ENCODE peak calls at places on chromosomes 7 and 10, in four cellular contexts. U is WTC11, X is HepG2, A is K562. K is an unnamed sample.
A peak's percentile ranks its signal among the peaks of the same experiment; 100 is the strongest.

GRCh38 chr10:133281628-133282372 is 5.1 kb upstream of the ADAM8 start:
- DNase-seq in U (no peak), X (no peak), A (no peak), K (no peak)

GRCh38 chr7:19376591-19376990 is 231.4 kb upstream of the FERD3L start:
- DNase-seq in U (no peak), X (no peak), A (no peak), K (no peak)

GRCh38 chr7:101838837-101839483 is 21.5 kb downstream of the CUX1 start:
- DNase-seq in U (peak; percentile 8), X (no peak), A (no peak), K (no peak)

GRCh38 chr7:100162874-100163533 is 4.5 kb upstream of the TRAPPC14 start:
- DNase-seq in U (no peak), X (no peak), A (no peak), K (no peak)

GRCh38 chr10:75542902-75543301 is 111.5 kb downstream of the LRMDA start:
- DNase-seq in U (no peak), X (no peak), A (no peak), K (no peak)

GRCh38 chr10:79417731-79418130 is 27.7 kb downstream of the ZCCHC24 start:
- DNase-seq in U (no peak), X (no peak), A (no peak), K (no peak)

GRCh38 chr10:128310966-128311658 is 184.9 kb upstream of the MKI67 start:
- DNase-seq in U (no peak), X (no peak), A (no peak), K (no peak)

GRCh38 chr7:34070486-34071323 is 165.4 kb downstream of the BMPER start:
- DNase-seq in U (no peak), X (no peak), A (no peak), K (no peak)

GRCh38 chr10:15262036-15262713 is 93.7 kb upstream of the NMT2 start:
- DNase-seq in U (no peak), X (peak; percentile 28), A (no peak), K (peak; percentile 24)

GRCh38 chr10:88038268-88038667 is 174.8 kb downstream of the PTEN start:
- DNase-seq in U (no peak), X (no peak), A (no peak), K (peak; percentile 5)

GRCh38 chr7:20188551-20188950 is 28.6 kb downstream of the MACC1 start:
- DNase-seq in U (no peak), X (no peak), A (no peak), K (no peak)

GRCh38 chr10:92750788-92751533 is 61.2 kb downstream of the HHEX start:
- DNase-seq in U (no peak), X (no peak), A (no peak), K (no peak)

GRCh38 chr7:150867592-150867991 is 15.3 kb downstream of the AOC1 start:
- DNase-seq in U (no peak), X (no peak), A (peak; percentile 4), K (no peak)

GRCh38 chr10:124575107-124576035 is 113.7 kb downstream of the LHPP start:
- DNase-seq in U (no peak), X (no peak), A (no peak), K (no peak)

GRCh38 chr7:132380065-132380464 is 196.2 kb downstream of the PLXNA4 start:
- DNase-seq in U (no peak), X (peak; percentile 15), A (no peak), K (no peak)

GRCh38 chr7:24842449-24843241 is 85.4 kb upstream of the GSDME start:
- DNase-seq in U (no peak), X (peak; percentile 93), A (no peak), K (no peak)

GRCh38 chr10:46544989-46545791 is 11.3 kb downstream of the GPRIN2 start:
- DNase-seq in U (peak; percentile 48), X (no peak), A (no peak), K (peak; percentile 86)

GRCh38 chr7:98162758-98163157 is 48.5 kb upstream of the BHLHA15 start:
- DNase-seq in U (no peak), X (no peak), A (no peak), K (no peak)

GRCh38 chr10:99172130-99172738 is 63.4 kb downstream of the HPSE2 start:
- DNase-seq in U (peak; percentile 65), X (peak; percentile 32), A (peak; percentile 14), K (peak; percentile 60)

DNA sequence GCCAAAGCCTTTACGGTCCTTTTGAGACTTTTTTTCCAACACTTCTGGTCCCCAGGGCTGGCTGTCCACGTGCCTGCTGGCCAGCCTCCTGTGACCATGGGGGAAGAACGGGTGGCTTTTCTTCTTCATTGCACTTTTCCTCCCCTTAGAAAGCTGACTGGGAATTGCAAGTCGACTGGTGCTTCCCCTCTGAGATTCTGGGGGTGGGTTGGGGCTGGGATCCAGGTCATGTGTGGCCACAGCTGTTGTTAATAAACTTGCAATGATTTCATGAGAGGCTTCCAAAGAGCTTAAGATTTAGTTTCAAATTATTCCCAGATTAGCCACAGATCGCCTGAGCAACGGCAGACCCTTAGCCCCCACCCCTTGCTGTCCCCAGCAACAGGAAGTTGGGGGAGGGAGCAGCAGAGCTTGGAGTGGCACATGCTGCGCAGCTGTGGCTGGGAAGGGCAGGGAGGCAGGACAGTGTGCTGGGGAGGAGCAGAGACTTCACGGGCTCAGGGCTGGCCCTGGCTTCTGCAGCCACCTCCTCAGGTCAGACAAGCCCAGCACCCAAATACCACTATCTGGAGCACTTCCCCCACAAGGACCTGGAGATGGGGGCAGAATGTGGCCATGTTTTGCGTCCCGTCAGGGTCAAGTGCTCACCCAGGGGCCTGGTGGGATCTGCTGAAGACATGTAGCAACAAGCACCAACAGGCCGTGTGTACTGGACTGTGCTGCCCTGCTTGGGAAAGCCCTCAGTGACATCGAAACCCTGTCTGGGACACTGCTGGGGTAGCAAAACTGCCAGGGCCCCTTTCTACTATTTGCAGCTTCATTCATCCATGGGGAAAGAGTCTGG is 147.1 kb downstream of the RNF216 start:
- DNase-seq in U (peak; percentile 67), X (no peak), A (no peak), K (no peak)
- TF ChIP-seq HMGXB4 in U (no peak), X (no peak), A (no peak), K (no peak)

GRCh38 chr10:59536151-59536550 is 173.5 kb downstream of the SLC16A9 start:
- DNase-seq in U (no peak), X (no peak), A (no peak), K (no peak)
- TF ChIP-seq HMGXB4 in U (no peak), X (no peak), A (no peak), K (no peak)

DNA sequence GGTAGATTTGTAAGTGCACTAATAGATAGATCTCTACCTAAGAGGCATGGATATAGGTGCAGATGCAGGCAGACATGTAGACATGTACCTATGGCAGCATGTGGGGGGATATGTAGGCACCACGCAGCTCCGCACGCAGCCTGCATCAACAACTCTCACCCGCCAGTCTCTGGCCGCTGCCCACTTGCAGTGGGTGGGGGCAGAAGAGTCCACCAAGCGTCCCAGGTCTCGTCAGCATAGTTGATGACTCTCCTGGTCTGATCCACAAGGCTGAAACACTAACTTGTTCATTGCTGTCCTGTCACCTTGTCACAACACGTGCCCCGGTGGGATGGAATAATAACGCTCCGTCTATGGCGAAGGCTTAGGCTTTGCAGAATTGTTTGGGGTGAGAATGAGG is 252.0 kb downstream of the ADARB2 start:
- DNase-seq in U (no peak), X (no peak), A (no peak), K (no peak)
- TF ChIP-seq HMGXB4 in U (no peak), X (no peak), A (no peak), K (no peak)

DNA sequence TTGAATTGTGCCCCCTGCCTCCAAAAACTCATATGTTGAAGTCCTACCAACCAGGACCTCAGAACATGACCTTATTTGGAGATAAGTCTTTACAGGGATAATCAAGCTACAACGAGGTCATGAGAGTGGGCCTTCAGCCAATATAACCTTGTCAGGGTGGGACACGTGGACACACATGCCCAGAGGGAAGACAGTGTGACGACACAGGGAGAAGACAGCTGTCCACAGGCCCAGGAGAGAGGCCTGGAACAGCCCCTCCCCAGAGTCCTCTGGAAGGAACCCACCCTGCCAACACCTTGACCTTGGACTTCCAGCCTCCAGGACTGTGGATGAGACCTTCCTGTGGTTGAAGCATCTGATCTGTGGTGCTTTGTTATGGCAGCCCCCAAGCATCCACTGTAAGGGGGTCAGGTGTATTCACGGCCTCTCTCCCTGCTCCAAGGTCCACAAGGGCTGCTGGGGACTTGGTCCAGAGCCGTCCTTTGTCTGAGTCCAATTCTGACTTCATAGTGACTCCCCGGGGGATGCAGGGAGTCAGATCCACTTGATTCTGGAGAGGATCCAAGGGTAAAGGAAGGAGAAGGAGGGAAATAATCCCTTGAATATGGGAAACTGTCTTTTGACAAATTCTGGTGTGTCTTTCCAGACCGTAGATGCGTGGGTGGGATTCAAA is 6.9 kb downstream of the CALML3 start:
- DNase-seq in U (peak; percentile 1), X (peak; percentile 51), A (no peak), K (no peak)
- TF ChIP-seq HMGXB4 in U (no peak), X (no peak), A (no peak), K (no peak)

GRCh38 chr10:110643670-110644597 is at the start of gene RBM20:
- DNase-seq in U (peak; percentile 55), X (no peak), A (peak; percentile 76), K (no peak)

GRCh38 chr10:110642204-110642979 is 1.7 kb upstream of the RBM20 start:
- DNase-seq in U (no peak), X (no peak), A (no peak), K (no peak)

GRCh38 chr10:110638319-110638718 is 5.8 kb upstream of the RBM20 start:
- DNase-seq in U (no peak), X (no peak), A (no peak), K (no peak)

GRCh38 chr10:110642980-110643655 is 1.0 kb upstream of the RBM20 start:
- DNase-seq in U (peak; percentile 54), X (no peak), A (no peak), K (no peak)

GRCh38 chr10:110641256-110641655 is 2.9 kb upstream of the RBM20 start:
- DNase-seq in U (peak; percentile 70), X (peak; percentile 56), A (peak; percentile 55), K (peak; percentile 75)
- TF ChIP-seq HMGXB4 in U (no peak), X (no peak), A (no peak), K (no peak)

DNA sequence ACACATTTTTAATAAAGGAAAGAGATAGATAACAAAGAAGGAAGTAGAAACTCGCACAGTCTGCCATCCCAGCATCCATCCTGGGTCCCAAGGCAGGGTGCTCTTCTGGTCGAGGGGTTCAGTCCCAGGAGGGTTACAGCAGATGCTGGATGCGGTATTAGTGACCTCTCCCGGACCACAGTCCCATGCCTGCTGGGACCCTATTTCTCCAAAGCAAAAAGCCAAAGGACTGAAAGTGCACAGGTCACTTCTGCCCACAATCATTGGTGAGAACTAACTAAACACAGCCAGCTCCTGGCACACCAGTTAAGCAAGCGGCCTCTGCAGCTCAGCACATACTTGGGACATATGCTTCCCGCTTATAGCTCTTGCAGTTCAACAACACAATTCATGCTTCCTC is 96.1 kb upstream of the HABP2 start:
- DNase-seq in U (no peak), X (no peak), A (no peak), K (no peak)
- TF ChIP-seq HMGXB4 in U (no peak), X (no peak), A (no peak), K (no peak)

GRCh38 chr7:27181176-27181520 is 3.9 kb downstream of the HOXA11 start:
- DNase-seq in U (no peak), X (no peak), A (no peak), K (no peak)
- TF ChIP-seq HMGXB4 in U (no peak), X (no peak), A (no peak), K (no peak)

GRCh38 chr7:149708026-149708425 is 65.4 kb downstream of the ZNF467 start:
- DNase-seq in U (no peak), X (no peak), A (peak; percentile 3), K (no peak)
- TF ChIP-seq HMGXB4 in U (no peak), X (no peak), A (no peak), K (no peak)

GRCh38 chr7:77328669-77329068 is 87.5 kb downstream of the GSAP start:
- DNase-seq in U (no peak), X (no peak), A (no peak), K (no peak)
- TF ChIP-seq HMGXB4 in U (no peak), X (no peak), A (no peak), K (no peak)

K was measured in A549.